ENCODE peak calls at places on chromosomes 7 and 10, in six cellular contexts. J is A549, T is HCT116, R is HepG2, D is GM12878, K is K562. L is an unnamed sample.
A peak's percentile ranks its signal among the peaks of the same experiment; 100 is the strongest.

GRCh38 chr7:148084138-148084537 is 506.4 kb upstream of the C7orf33 start:
- DNase-seq in J (peak; percentile 35), T (peak; percentile 12), R (peak; percentile 27), D (no peak), K (peak; percentile 57), L (peak; percentile 19)

GRCh38 chr10:65313406-65313805 is 1612.4 kb upstream of the LRRTM3 start:
- DNase-seq in J (no peak), T (no peak), R (no peak), D (no peak), K (no peak), L (no peak)

GRCh38 chr7:99473315-99473596 is 566 bp downstream of the ZNF789 start:
- DNase-seq in J (peak; percentile 64), T (peak; percentile 48), R (peak; percentile 76), D (peak; percentile 33), K (peak; percentile 79), L (peak; percentile 82)

GRCh38 chr7:114148779-114149178 is 230.0 kb upstream of the PPP1R3A start:
- DNase-seq in J (no peak), T (no peak), R (no peak), D (no peak), K (no peak), L (no peak)

GRCh38 chr10:37930423-37930822 is 46.0 kb downstream of the ZNF25 start:
- DNase-seq in J (no peak), T (no peak), R (no peak), D (no peak), K (no peak), L (no peak)

GRCh38 chr7:23205861-23206510 is 24.1 kb downstream of the NUP42 start:
- DNase-seq in J (no peak), T (no peak), R (no peak), D (no peak), K (no peak), L (no peak)

GRCh38 chr7:94908204-94909022 is 1.0 kb downstream of the PPP1R9A start:
- DNase-seq in J (peak; percentile 57), T (peak; percentile 16), R (peak; percentile 54), D (no peak), K (no peak), L (no peak)

GRCh38 chr10:130045091-130045652 is 65.5 kb downstream of the C10orf143 start:
- DNase-seq in J (peak; percentile 44), T (peak; percentile 18), R (no peak), D (no peak), K (peak; percentile 9), L (no peak)

GRCh38 chr10:62893036-62893435 is 76.9 kb upstream of the EGR2 start:
- DNase-seq in J (no peak), T (no peak), R (no peak), D (no peak), K (no peak), L (no peak)

GRCh38 chr10:32349199-32349585 is 2.2 kb upstream of the EPC1 start:
- DNase-seq in J (no peak), T (no peak), R (no peak), D (no peak), K (no peak), L (no peak)

GRCh38 chr7:47535033-47535703 is 46.7 kb downstream of the TNS3 start:
- DNase-seq in J (no peak), T (no peak), R (peak; percentile 87), D (no peak), K (no peak), L (peak; percentile 48)

GRCh38 chr7:33744293-33744692 is 161.0 kb upstream of the BMPER start:
- DNase-seq in J (peak; percentile 48), T (peak; percentile 21), R (peak; percentile 58), D (no peak), K (peak; percentile 34), L (peak; percentile 14)

GRCh38 chr7:28459306-28459705 is 47.0 kb downstream of the CREB5 start:
- DNase-seq in J (no peak), T (no peak), R (no peak), D (no peak), K (no peak), L (no peak)

GRCh38 chr7:101816499-101817030 is 861 bp upstream of the CUX1 start:
- DNase-seq in J (peak; percentile 52), T (no peak), R (no peak), D (no peak), K (peak; percentile 73), L (peak; percentile 37)

GRCh38 chr7:17374654-17375053 is 76.2 kb downstream of the AHR start:
- DNase-seq in J (no peak), T (no peak), R (no peak), D (no peak), K (no peak), L (no peak)

GRCh38 chr10:126119591-126119990 is 223.2 kb downstream of the FANK1 start:
- DNase-seq in J (peak; percentile 65), T (no peak), R (no peak), D (no peak), K (no peak), L (peak; percentile 11)

GRCh38 chr7:49787980-49788379 is 14.5 kb downstream of the VWC2 start:
- DNase-seq in J (no peak), T (no peak), R (no peak), D (no peak), K (no peak), L (no peak)
- TF ChIP-seq CEBPB in J (no peak), T (no peak), R (no peak), D (no peak), K (no peak), L (no peak)

GRCh38 chr10:79346388-79347225 is 662 bp upstream of the PPIF start:
- DNase-seq in J (no peak), T (peak; percentile 19), R (no peak), D (no peak), K (peak; percentile 54), L (no peak)

GRCh38 chr10:79342811-79343541 is 4.3 kb upstream of the PPIF start:
- DNase-seq in J (no peak), T (no peak), R (no peak), D (no peak), K (peak; percentile 59), L (peak; percentile 29)

GRCh38 chr10:79345241-79346011 is 1.8 kb upstream of the PPIF start:
- DNase-seq in J (no peak), T (no peak), R (no peak), D (no peak), K (no peak), L (no peak)

GRCh38 chr10:79346012-79346340 is 1.3 kb upstream of the PPIF start:
- DNase-seq in J (no peak), T (no peak), R (no peak), D (no peak), K (no peak), L (no peak)

DNA sequence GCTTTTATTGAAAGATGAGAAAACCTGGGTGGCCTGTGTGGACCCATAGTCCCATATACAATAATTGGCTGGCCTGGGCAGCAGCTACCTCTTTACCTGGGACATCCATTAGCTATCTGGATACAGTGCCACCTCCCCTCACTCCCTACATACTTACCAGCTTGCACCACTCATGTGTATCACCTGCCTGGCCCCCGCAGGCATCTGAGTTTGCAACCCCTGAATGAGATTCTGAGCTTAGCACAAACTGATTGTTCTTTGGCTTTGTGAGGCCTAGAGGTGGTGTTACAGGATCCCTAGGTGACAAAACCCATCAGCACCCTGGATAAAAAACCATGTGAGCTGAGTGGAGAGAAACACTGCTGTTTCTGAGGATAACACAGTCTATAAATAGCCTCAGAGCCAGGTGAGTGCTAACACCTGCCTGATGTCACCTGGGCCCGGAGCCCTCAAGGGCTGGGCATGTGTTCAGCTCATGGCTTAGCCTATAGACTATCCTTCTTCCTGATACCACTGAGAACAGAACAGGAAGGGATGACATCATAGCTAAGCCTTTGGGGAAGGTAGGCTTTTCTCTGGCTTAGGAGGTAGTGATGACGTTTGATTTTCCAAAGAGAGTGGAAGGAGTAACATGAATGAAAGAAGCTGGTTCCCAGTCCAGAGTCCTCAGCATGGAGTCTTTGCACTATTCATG is 2.6 kb upstream of the PPIF start:
- DNase-seq in J (no peak), T (no peak), R (no peak), D (no peak), K (no peak), L (no peak)
- TF ChIP-seq CEBPB in J (no peak), T (no peak), R (no peak), D (no peak), K (no peak), L (no peak)

GRCh38 chr7:46202379-46202778 is 281.3 kb upstream of the IGFBP3 start:
- DNase-seq in J (no peak), T (no peak), R (no peak), D (no peak), K (no peak), L (no peak)
- TF ChIP-seq CEBPB in J (no peak), T (no peak), R (no peak), D (no peak), K (no peak), L (no peak)

GRCh38 chr10:128078136-128078969 is 47.9 kb downstream of the MKI67 start:
- DNase-seq in J (peak; percentile 46), T (peak; percentile 28), R (peak; percentile 28), D (no peak), K (peak; percentile 45), L (peak; percentile 37)
- TF ChIP-seq CEBPB in J (no peak), T (no peak), R (no peak), D (no peak), K (no peak), L (no peak)

DNA sequence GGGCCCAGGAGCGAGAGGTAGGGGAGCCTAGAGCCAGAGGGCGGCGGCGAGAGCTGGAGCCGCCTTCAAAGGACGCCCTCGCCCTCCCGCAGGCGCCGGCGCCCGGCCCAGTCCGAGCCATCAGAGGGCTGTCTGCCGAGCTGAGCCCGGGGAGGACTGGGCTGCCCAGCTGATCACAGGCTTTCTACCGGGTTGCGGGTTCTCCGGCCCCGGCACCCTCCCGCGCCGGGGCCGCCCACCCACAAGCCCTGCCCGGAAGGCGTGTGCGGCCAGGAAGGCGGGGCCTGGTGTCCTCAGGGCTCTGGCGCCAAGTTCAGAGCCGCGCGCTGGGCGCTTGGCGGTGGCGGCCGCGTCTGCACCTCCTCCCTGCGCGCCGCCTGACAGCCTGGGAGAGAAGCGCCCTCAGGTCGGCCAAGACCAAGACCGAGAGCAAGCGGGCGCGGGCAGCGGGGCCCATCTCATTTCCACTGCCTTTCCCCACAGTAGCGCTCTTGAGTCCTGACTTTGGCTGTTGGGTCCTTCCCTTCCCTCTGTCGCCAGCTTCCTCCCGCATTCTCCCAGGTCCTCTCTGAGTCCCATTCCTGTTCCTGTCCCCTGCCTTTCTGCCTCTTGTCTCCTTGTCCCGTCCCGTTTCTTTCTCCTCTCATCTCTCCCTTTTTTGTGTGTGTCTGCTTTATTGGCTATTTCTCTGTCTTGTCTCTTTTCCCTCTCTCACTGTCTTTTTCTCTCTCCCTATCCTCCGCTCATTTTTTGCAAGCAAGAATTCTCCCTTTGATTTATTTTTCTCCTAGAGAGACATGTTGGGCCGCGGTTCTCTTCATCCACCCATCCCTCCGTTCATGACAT is 60.6 kb upstream of the MSMB start:
- DNase-seq in J (peak; percentile 66), T (peak; percentile 21), R (peak; percentile 73), D (no peak), K (peak; percentile 71), L (peak; percentile 12)
- TF ChIP-seq CEBPB in J (no peak), T (no peak), R (no peak), D (no peak), K (no peak), L (no peak)

GRCh38 chr10:85315657-85316056 is 987.3 kb downstream of the CCSER2 start:
- DNase-seq in J (no peak), T (no peak), R (no peak), D (no peak), K (no peak), L (no peak)

GRCh38 chr10:85319826-85320225 is 991.4 kb downstream of the CCSER2 start:
- DNase-seq in J (no peak), T (no peak), R (no peak), D (no peak), K (no peak), L (no peak)

GRCh38 chr10:85317827-85318226 is 989.4 kb downstream of the CCSER2 start:
- DNase-seq in J (no peak), T (no peak), R (no peak), D (no peak), K (peak; percentile 2), L (no peak)

GRCh38 chr10:85319150-85319549 is 990.8 kb downstream of the CCSER2 start:
- DNase-seq in J (peak; percentile 9), T (no peak), R (no peak), D (no peak), K (no peak), L (no peak)
- TF ChIP-seq CEBPB in J (no peak), T (no peak), R (no peak), D (no peak), K (no peak), L (no peak)